ENCODE peak calls at places on chromosomes 11 and 22, in ten cellular contexts. Q, T, O, V, B, L, C, U, P and S are unnamed samples.

GRCh38 chr11:71251159-71251721 is 1.1 kb downstream of the SHANK2 start:
- DNase-seq in V (no peak), C (peak), Q (peak), L (no peak), P (no peak), U (no peak), T (peak), B (no peak), O (no peak), S (peak)

GRCh38 chr11:125223901-125224331 is 59.4 kb downstream of the PKNOX2 start:
- DNase-seq in T (no peak), O (no peak), V (no peak), B (no peak), Q (no peak), C (no peak), L (no peak), U (no peak), P (no peak), S (no peak)

GRCh38 chr11:47349521-47350095 is 2.9 kb downstream of the MYBPC3 start:
- DNase-seq in V (no peak), O (no peak), U (no peak), L (no peak), T (no peak), B (no peak), Q (no peak), C (peak), P (peak), S (no peak)

GRCh38 chr22:29201722-29202230 is 3.9 kb upstream of the EMID1 start:
- DNase-seq in O (no peak), L (no peak), V (no peak), P (no peak), B (no peak), U (no peak), Q (no peak), T (no peak), C (no peak), S (peak)

GRCh38 chr11:118623291-118623655 is 15.9 kb downstream of the PHLDB1 start:
- DNase-seq in U (no peak), Q (no peak), T (no peak), L (no peak), B (peak), P (peak), V (no peak), C (no peak), O (no peak), S (peak)

GRCh38 chr11:57778318-57779037 is 16.9 kb downstream of the CTNND1 start:
- DNase-seq in C (peak), L (peak), T (peak), V (no peak), P (peak), O (no peak), Q (peak), B (peak), U (peak), S (peak)

GRCh38 chr11:72238040-72238450 is 5.9 kb downstream of the PHOX2A start:
- DNase-seq in L (no peak), P (peak), O (no peak), Q (peak), B (no peak), C (peak), V (no peak), U (no peak), T (peak), S (peak)

GRCh38 chr11:34997872-34998548 is 81.6 kb downstream of the PDHX start:
- DNase-seq in Q (no peak), L (no peak), B (no peak), C (no peak), U (no peak), O (no peak), V (no peak), T (no peak), P (no peak), S (no peak)

GRCh38 chr11:64121637-64122410 is 44.1 kb downstream of the MACROD1 start:
- DNase-seq in V (no peak), P (no peak), U (no peak), L (no peak), O (no peak), C (no peak), T (no peak), Q (no peak), B (no peak), S (no peak)

GRCh38 chr11:5865826-5866225 is 8.3 kb upstream of the OR52E8 start:
- DNase-seq in L (no peak), O (no peak), U (no peak), C (no peak), B (no peak), V (no peak), T (no peak), Q (no peak), P (no peak), S (no peak)

GRCh38 chr11:2804701-2805387 is 80.7 kb downstream of the CDKN1C start:
- DNase-seq in P (peak), B (peak), T (no peak), C (no peak), O (no peak), U (peak), V (no peak), Q (peak), L (no peak), S (peak)

GRCh38 chr11:30487200-30487898 is 98.8 kb downstream of the MPPED2 start:
- DNase-seq in T (no peak), V (no peak), L (no peak), C (no peak), Q (no peak), U (no peak), P (peak), B (no peak), O (no peak), S (peak)

GRCh38 chr22:42432818-42433217 is 615 bp upstream of the NFAM1 start:
- DNase-seq in L (no peak), B (no peak), Q (no peak), U (no peak), P (peak), T (no peak), O (no peak), C (no peak), V (no peak), S (no peak)

GRCh38 chr22:39367040-39367439 is 17.2 kb downstream of the SYNGR1 start:
- DNase-seq in P (no peak), U (no peak), C (no peak), T (no peak), V (no peak), O (no peak), B (no peak), L (no peak), Q (no peak), S (no peak)

GRCh38 chr11:128879817-128880216 is 11.3 kb upstream of the KCNJ5 start:
- DNase-seq in O (no peak), T (no peak), V (no peak), Q (no peak), B (no peak), U (no peak), L (no peak), C (no peak), P (no peak), S (no peak)

GRCh38 chr11:105466582-105467228 is 143.2 kb upstream of the GRIA4 start:
- DNase-seq in T (no peak), Q (no peak), U (no peak), O (no peak), P (no peak), V (no peak), C (no peak), L (no peak), B (no peak), S (no peak)

GRCh38 chr11:24496728-24497396 is at the start of gene LUZP2:
- DNase-seq in O (no peak), L (no peak), T (no peak), P (peak), C (no peak), Q (no peak), B (no peak), U (no peak), V (no peak), S (peak)

GRCh38 chr11:86575208-86575855 is 97.1 kb downstream of the ME3 start:
- DNase-seq in L (no peak), V (no peak), U (no peak), P (no peak), Q (no peak), O (no peak), C (no peak), B (no peak), T (no peak), S (no peak)

GRCh38 chr11:29432719-29433325 is 584.0 kb downstream of the KCNA4 start:
- DNase-seq in B (no peak), C (no peak), V (no peak), L (no peak), Q (no peak), U (no peak), T (peak), P (no peak), O (no peak), S (no peak)

GRCh38 chr11:11077898-11078297 is 220.0 kb upstream of the ZBED5 start:
- DNase-seq in P (no peak), L (no peak), B (no peak), Q (no peak), U (no peak), C (no peak), O (no peak), V (no peak), T (no peak), S (no peak)
- TF ChIP-seq POLR2A in P (no peak), L (no peak), B (no peak), Q (no peak), U (no peak), C (no peak), O (no peak), V (no peak), T (no peak), S (no peak)

GRCh38 chr11:119668685-119669084 is 60.3 kb downstream of the NECTIN1 start:
- DNase-seq in Q (no peak), O (no peak), P (no peak), C (no peak), L (no peak), B (no peak), T (no peak), U (no peak), V (no peak), S (no peak)

GRCh38 chr11:119664063-119664572 is 64.9 kb downstream of the NECTIN1 start:
- DNase-seq in B (no peak), Q (peak), U (no peak), T (no peak), V (no peak), L (no peak), P (no peak), C (no peak), O (no peak), S (no peak)

GRCh38 chr11:119666061-119666460 is 62.9 kb downstream of the NECTIN1 start:
- DNase-seq in Q (no peak), V (no peak), B (no peak), U (no peak), T (no peak), O (no peak), L (no peak), C (no peak), P (no peak), S (no peak)

GRCh38 chr11:119664701-119665420 is 64.1 kb downstream of the NECTIN1 start:
- DNase-seq in P (no peak), V (no peak), B (no peak), L (no peak), U (no peak), T (no peak), C (no peak), Q (no peak), O (no peak), S (no peak)

DNA sequence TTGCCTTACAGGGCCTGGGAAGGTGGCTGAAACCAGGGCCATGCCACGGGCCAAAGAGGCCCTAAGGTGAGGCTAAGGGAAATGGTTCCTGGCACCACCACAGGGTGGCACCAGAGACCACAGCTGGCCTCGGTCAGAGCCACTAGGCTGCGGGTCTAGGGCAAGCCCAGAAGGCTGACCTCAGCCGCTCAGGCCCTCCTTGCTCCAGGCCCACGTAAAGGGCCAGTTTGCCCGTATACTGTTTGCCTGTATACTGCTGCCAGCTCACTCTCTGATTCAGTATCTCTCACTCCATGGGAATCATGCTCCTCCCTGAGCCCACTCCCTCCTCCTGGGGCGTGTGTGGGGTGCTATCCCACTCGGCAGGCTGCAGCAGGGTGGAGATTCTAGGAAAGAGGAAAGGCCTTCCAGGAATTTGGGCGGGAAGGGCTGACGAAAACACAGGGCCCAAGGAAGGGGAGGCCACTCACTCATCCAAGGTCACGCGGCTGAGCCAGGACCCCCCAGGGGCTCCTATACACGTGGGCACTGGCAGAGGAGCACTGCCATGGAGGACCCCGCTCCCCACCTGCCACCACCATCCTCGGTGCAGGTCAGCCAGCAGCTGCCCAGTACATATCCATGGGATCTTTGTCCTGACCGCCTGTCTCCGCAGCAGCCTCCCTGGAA is 62.4 kb downstream of the NECTIN1 start:
- DNase-seq in U (peak), L (no peak), V (no peak), C (peak), T (peak), B (peak), Q (peak), O (no peak), P (peak), S (peak)
- TF ChIP-seq POLR2A in U (no peak), L (no peak), V (no peak), C (no peak), T (no peak), B (no peak), Q (no peak), O (no peak), P (no peak), S (no peak)

DNA sequence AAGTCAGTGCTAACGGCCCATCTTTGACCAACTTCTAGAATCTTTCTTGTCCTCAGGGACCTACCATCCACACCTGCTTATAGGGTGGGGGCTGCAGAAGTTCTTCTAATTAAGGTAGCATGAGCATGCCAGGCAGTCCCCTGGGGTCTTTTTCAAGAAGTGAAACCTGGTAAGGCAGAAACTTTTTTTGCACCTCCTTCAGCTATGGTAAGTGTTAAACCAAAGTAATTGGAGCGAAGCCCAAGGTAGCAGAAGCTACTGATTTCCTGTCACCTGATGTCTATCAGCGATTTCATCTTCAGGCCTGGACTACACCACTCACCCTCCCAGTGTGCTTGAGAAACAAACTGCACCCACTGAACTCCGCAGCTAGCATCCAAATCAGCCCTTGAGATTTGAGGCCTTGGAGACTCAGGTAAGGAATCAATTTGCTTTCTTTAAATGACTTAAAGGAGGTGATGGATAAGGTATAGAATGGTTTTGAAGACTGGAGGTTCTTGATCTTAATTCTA is at the start of gene MS4A1:
- DNase-seq in P (no peak), Q (no peak), U (no peak), O (no peak), C (no peak), B (no peak), V (peak), L (no peak), T (no peak), S (no peak)
- TF ChIP-seq POLR2A in P (no peak), Q (no peak), U (no peak), O (no peak), C (no peak), B (no peak), V (peak), L (no peak), T (no peak), S (no peak)

GRCh38 chr11:65663634-65664200 is 1.0 kb upstream of the RELA start:
- DNase-seq in C (peak), T (peak), B (peak), P (peak), L (no peak), O (no peak), U (no peak), V (no peak), Q (peak), S (peak)
- TF ChIP-seq POLR2A in C (no peak), T (peak), B (no peak), P (no peak), L (peak), O (no peak), U (no peak), V (peak), Q (no peak), S (no peak)

GRCh38 chr11:68164437-68164836 is 43.2 kb upstream of the CHKA start:
- DNase-seq in T (no peak), L (no peak), C (no peak), V (no peak), O (no peak), B (no peak), U (no peak), Q (no peak), P (no peak), S (no peak)
- TF ChIP-seq POLR2A in T (no peak), L (no peak), C (no peak), V (no peak), O (no peak), B (no peak), U (no peak), Q (no peak), P (no peak), S (no peak)